ENCODE peak calls at places on chromosomes 13 and 19, in ten cellular contexts. L is endothelial cell of umbilical vein, E is iPS DF 6.9, N is mucosa of descending colon, D is Peyer's patch, A is left ventricle myocardium inferior, U is breast epithelium, X is lung, P is Caco-2, I is osteoblast. B is an unnamed sample.

GRCh38 chr13:102940143-102940542 is 94.3 kb downstream of the ERCC5 start:
- DNase-seq in L (no peak), E (peak; percentile 9), N (no peak), D (no peak), A (no peak), U (no peak), X (no peak), P (no peak), I (no peak), B (no peak)

GRCh38 chr13:41222259-41222852 is 28.0 kb upstream of the KBTBD7 start:
- DNase-seq in L (peak; percentile 72), E (peak; percentile 50), N (no peak), D (no peak), A (no peak), U (no peak), X (peak; percentile 37), P (peak; percentile 50), I (peak; percentile 71), B (peak; percentile 12)

GRCh38 chr13:71964491-71965108 is 97.6 kb upstream of the DACH1 start:
- DNase-seq in L (no peak), E (no peak), N (no peak), D (no peak), A (no peak), U (no peak), X (no peak), P (no peak), I (no peak), B (no peak)

GRCh38 chr13:113929628-113930615 is 44.0 kb downstream of the C13orf46 start:
- DNase-seq in L (no peak), E (no peak), N (no peak), D (peak; percentile 34), A (peak; percentile 16), U (no peak), X (no peak), P (peak; percentile 31), I (peak; percentile 89), B (no peak)

GRCh38 chr19:18859676-18860301 is 28.0 kb downstream of the UPF1 start:
- DNase-seq in L (peak; percentile 73), E (no peak), N (no peak), D (no peak), A (no peak), U (no peak), X (no peak), P (no peak), I (peak; percentile 74), B (no peak)

GRCh38 chr19:28023064-28023463 is 1189.9 kb downstream of the UQCRFS1 start:
- DNase-seq in L (no peak), E (no peak), N (no peak), D (no peak), A (no peak), U (no peak), X (no peak), P (no peak), I (no peak), B (no peak)

GRCh38 chr19:850979-851335 is 1.1 kb upstream of the ELANE start:
- DNase-seq in L (no peak), E (no peak), N (no peak), D (no peak), A (no peak), U (no peak), X (no peak), P (no peak), I (no peak), B (no peak)

GRCh38 chr13:59415498-59415897 is 748.2 kb downstream of the DIAPH3 start:
- DNase-seq in L (no peak), E (no peak), N (no peak), D (no peak), A (no peak), U (no peak), X (no peak), P (no peak), I (no peak), B (no peak)

GRCh38 chr13:77459616-77460015 is 75.9 kb upstream of the SCEL start:
- DNase-seq in L (no peak), E (no peak), N (no peak), D (no peak), A (no peak), U (no peak), X (no peak), P (no peak), I (no peak), B (no peak)

GRCh38 chr19:2438178-2438577 is 10.8 kb upstream of the TIMM13 start:
- DNase-seq in L (no peak), E (no peak), N (no peak), D (no peak), A (no peak), U (no peak), X (no peak), P (no peak), I (no peak), B (no peak)

GRCh38 chr13:75636339-75637095 is 387 bp downstream of the LMO7 start:
- DNase-seq in L (peak; percentile 37), E (no peak), N (peak; percentile 71), D (peak; percentile 55), A (peak; percentile 16), U (no peak), X (no peak), P (peak; percentile 72), I (peak; percentile 72), B (peak; percentile 23)

GRCh38 chr19:17865364-17866311 is 5.9 kb downstream of the RPL18A start:
- DNase-seq in L (no peak), E (no peak), N (peak; percentile 84), D (peak; percentile 76), A (no peak), U (no peak), X (no peak), P (peak; percentile 78), I (peak; percentile 70), B (no peak)

GRCh38 chr13:109156181-109156935 is 526.9 kb downstream of the MYO16 start:
- DNase-seq in L (peak; percentile 91), E (no peak), N (no peak), D (no peak), A (peak; percentile 37), U (no peak), X (no peak), P (no peak), I (peak; percentile 84), B (no peak)

GRCh38 chr19:30330266-30330665 is 41.9 kb upstream of the ZNF536 start:
- DNase-seq in L (no peak), E (no peak), N (no peak), D (no peak), A (no peak), U (no peak), X (no peak), P (no peak), I (no peak), B (no peak)

GRCh38 chr13:98544105-98544710 is 32.7 kb downstream of the STK24 start:
- DNase-seq in L (no peak), E (no peak), N (no peak), D (peak; percentile 72), A (no peak), U (no peak), X (no peak), P (no peak), I (no peak), B (no peak)
- H3K4me1 ChIP-seq in L (peaks cover 15% of the 10 kb centered on the region), E (peaks cover 9% of the 10 kb centered on the region), N (peaks cover 46% of the 10 kb centered on the region), D (peaks cover 80% of the 10 kb centered on the region), A (peaks cover 92% of the 10 kb centered on the region), U (peaks cover 4% of the 10 kb centered on the region), X (peaks cover 43% of the 10 kb centered on the region), P (peaks cover 11% of the 10 kb centered on the region), I (peaks cover 61% of the 10 kb centered on the region), B (peaks cover 56% of the 10 kb centered on the region)

DNA sequence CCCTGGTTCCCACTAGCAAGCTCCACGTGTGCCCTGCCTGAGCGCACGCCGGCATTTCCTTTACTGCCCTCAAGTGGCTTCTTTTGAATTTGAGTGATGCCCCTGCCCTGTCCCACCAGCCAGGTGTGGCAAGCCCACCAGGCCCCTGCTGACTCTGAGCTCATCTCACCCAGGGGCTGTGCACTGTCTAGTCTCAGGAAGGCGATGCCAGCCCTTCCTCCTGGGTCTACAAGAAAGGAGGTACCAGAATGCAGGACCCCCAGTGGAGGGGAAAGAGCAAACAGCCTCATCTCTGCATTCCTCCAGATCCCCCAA is 17.3 kb upstream of the EPHX3 start:
- DNase-seq in L (no peak), E (no peak), N (no peak), D (no peak), A (no peak), U (no peak), X (no peak), P (no peak), I (no peak), B (no peak)
- H3K36me3 ChIP-seq in L (peaks cover 45% of the 10 kb centered on the region), E (peaks cover 47% of the 10 kb centered on the region), N (peaks cover 11% of the 10 kb centered on the region), D (no peaks in the 10 kb centered on the region), A (peaks cover 52% of the 10 kb centered on the region), U (peaks cover 4% of the 10 kb centered on the region), X (peaks cover 73% of the 10 kb centered on the region), P (peaks cover 17% of the 10 kb centered on the region), I (peaks cover 55% of the 10 kb centered on the region), B (peaks cover 95% of the 10 kb centered on the region)

GRCh38 chr19:13098291-13099072 is 4.2 kb downstream of the LYL1 start:
- DNase-seq in L (peak; percentile 72), E (no peak), N (peak; percentile 62), D (peak; percentile 75), A (no peak), U (no peak), X (no peak), P (no peak), I (peak; percentile 98), B (no peak)
- H3K4me1 ChIP-seq in L (peaks cover 52% of the 10 kb centered on the region), E (peaks cover 5% of the 10 kb centered on the region), N (peaks cover 46% of the 10 kb centered on the region), D (peaks cover 70% of the 10 kb centered on the region), A (peaks cover 98% of the 10 kb centered on the region), U (peaks cover 4% of the 10 kb centered on the region), X (peaks cover 3% of the 10 kb centered on the region), P (peaks cover 11% of the 10 kb centered on the region), I (peaks cover 10% of the 10 kb centered on the region), B (peaks cover 78% of the 10 kb centered on the region)

GRCh38 chr19:47002106-47002766 is 17.4 kb upstream of the NPAS1 start:
- DNase-seq in L (no peak), E (no peak), N (peak; percentile 66), D (peak; percentile 73), A (no peak), U (no peak), X (no peak), P (no peak), I (peak; percentile 64), B (no peak)
- H3K36me3 ChIP-seq in L (peaks cover 28% of the 10 kb centered on the region), E (peaks cover 22% of the 10 kb centered on the region), N (peaks cover 3% of the 10 kb centered on the region), D (no peaks in the 10 kb centered on the region), A (peaks cover 43% of the 10 kb centered on the region), U (peaks cover 8% of the 10 kb centered on the region), X (peaks cover 33% of the 10 kb centered on the region), P (peaks cover 9% of the 10 kb centered on the region), I (peaks cover 35% of the 10 kb centered on the region), B (peaks cover 33% of the 10 kb centered on the region)

DNA sequence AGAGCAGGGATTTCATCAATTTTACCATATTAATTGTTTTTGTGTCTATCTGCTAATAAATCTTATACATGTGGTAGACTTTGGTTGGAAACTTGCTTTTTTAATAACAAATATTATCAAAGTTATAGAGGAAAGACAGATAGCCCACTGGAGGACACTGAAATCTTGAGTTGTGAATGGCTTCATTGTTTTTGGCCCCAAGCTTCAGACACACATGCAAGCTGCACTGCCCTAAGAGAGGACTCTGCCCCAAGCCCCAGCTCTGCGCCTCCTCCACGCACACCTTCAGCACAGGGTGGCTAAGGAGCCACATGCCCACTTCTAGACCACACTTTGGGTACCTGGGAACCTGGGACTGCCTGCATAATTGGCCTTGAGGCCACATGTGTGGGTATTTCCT is 35.2 kb downstream of the RCBTB2 start:
- DNase-seq in L (no peak), E (no peak), N (no peak), D (no peak), A (no peak), U (no peak), X (no peak), P (no peak), I (no peak), B (no peak)
- H3K4me1 ChIP-seq in L (peaks cover 36% of the 10 kb centered on the region), E (no peaks in the 10 kb centered on the region), N (no peaks in the 10 kb centered on the region), D (no peaks in the 10 kb centered on the region), A (peaks cover 24% of the 10 kb centered on the region), U (no peaks in the 10 kb centered on the region), X (no peaks in the 10 kb centered on the region), P (no peaks in the 10 kb centered on the region), I (peaks cover 33% of the 10 kb centered on the region), B (peaks cover 20% of the 10 kb centered on the region)